ENCODE peak calls at places on chromosomes 6 and 20, in six cellular contexts. K, Y, Z, H, D and F are unnamed samples.

GRCh38 chr20:35344354-35344837 is 52.2 kb upstream of the FAM83C start:
- DNase-seq in Y (peak), H (no peak), K (peak), Z (peak), D (no peak), F (peak)

GRCh38 chr6:17584241-17584803 is 15.8 kb upstream of the FAM8A1 start:
- DNase-seq in D (no peak), Y (peak), Z (peak), K (no peak), H (peak), F (peak)

GRCh38 chr6:51029576-51029975 is 210.9 kb downstream of the TFAP2B start:
- DNase-seq in Z (no peak), K (no peak), Y (no peak), H (no peak), D (no peak), F (no peak)

GRCh38 chr6:37077459-37078296 is 72.2 kb downstream of the FGD2 start:
- DNase-seq in Y (peak), Z (peak), D (no peak), H (peak), K (peak), F (peak)

GRCh38 chr6:160041608-160042007 is 72.7 kb downstream of the IGF2R start:
- DNase-seq in D (no peak), Y (peak), K (peak), Z (peak), H (no peak), F (peak)

GRCh38 chr20:43243672-43244269 is 54.1 kb upstream of the PTPRT start:
- DNase-seq in H (peak), Y (peak), Z (no peak), K (no peak), D (no peak), F (no peak)

GRCh38 chr20:14820771-14821170 is 483.4 kb upstream of the FLRT3 start:
- DNase-seq in K (no peak), Z (no peak), D (no peak), Y (no peak), H (no peak), F (peak)

GRCh38 chr20:45798935-45799642 is 7.3 kb downstream of the DNTTIP1 start:
- DNase-seq in K (no peak), Y (peak), D (peak), H (peak), Z (peak), F (peak)

DNA sequence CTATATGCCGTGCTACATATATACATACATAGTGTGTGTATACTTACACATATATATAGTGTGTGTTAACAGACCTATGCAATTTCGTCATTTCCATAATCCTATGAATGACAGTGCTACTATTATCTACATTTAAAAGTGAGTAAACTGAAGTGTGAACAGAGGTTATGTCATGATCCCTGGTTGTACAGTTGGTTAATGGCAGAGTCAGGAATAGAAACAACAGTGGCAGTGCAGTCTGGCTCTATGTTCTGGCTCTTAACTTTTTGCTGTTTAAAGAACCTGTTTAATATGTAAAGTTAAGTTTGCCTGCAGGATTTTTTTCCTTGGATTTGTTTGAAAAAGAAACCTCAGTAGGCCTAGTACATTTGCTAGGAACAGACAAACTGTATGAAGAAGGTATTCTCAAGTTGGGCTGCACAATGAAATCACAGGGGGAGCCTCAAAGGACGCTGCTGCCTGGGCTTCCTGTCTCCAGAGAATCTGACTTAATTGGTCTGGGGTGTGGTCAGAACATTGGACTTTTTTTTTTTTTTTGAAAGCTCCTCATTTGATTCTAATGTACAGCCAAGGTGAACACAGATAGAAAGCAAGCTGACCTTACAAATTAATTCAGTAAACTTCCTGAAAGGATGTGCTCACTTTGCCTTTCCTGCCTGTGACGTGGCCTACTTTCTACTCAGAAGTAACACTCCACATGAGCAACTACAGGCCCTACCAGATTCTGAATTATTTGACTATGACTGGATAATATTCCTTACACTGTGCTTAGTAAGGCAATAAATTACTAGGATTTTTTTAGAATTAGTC is 29.4 kb downstream of the PLCB1 start:
- DNase-seq in Z (peak), K (no peak), D (no peak), Y (no peak), H (no peak), F (no peak)
- H3K4me3 ChIP-seq in Z (no peak), K (no peak), D (no peak), Y (no peak), H (no peak), F (no peak)

GRCh38 chr6:106163446-106163965 is 77.4 kb downstream of the PRDM1 start:
- DNase-seq in K (no peak), Y (peak), H (peak), Z (peak), D (peak), F (peak)
- H3K4me3 ChIP-seq in K (peak), Y (no peak), H (no peak), Z (no peak), D (peak), F (peak)

DNA sequence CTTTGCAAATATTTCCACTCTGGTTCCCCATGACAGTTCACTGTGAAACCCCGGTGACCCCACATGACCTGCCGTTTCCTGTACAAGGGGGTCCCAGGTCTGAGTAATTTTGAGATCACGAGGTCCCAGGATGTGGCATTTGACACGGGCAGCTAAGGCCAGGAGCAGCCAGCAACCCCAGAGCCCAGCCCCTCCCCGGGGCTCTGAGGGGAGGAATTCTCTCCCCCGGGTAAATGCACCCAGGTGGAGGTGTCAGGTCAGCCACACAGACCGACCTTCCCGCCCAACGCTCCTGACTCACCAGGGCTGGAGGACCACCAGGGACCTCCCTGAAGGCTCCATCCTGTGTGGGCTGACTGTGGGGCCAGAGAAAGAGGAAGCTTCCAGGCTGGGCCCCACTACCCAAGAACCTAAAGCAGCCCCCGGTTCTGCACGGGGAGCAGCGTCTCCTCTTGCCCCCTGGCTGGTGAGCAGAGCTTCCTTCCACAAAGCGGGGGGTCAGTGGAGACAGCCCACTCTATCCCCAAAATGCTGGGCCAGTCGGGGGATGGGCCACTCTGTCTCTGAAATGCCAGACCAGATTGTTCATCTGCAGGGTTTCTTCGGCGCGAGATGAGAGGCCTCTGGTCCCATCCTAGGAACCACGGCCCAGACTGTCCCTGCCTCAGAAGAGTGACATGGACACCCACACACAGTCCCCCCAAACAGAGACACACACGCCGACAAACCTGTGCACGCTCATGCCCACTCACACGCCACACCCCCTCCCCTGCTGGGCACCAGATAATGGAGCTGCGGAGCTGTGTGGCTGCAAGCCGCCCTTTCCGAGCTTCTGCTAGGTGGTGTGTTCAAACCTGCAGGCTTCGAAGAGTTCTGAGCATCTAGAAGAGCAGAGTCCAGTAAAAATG is 23.4 kb upstream of the SLCO4A1 start:
- DNase-seq in K (no peak), H (peak), Y (no peak), D (no peak), Z (no peak), F (no peak)
- H3K4me3 ChIP-seq in K (no peak), H (no peak), Y (no peak), D (no peak), Z (no peak), F (no peak)

GRCh38 chr6:85591207-85591606 is 2.5 kb downstream of the SNX14 start:
- DNase-seq in K (no peak), Z (no peak), H (no peak), D (no peak), Y (no peak), F (no peak)

GRCh38 chr6:85593438-85594196 is at the start of gene SNX14:
- DNase-seq in H (peak), K (peak), Y (peak), Z (peak), D (peak), F (peak)

GRCh38 chr6:85594197-85594930 is 706 bp upstream of the SNX14 start:
- DNase-seq in D (peak), Z (peak), Y (no peak), K (no peak), H (no peak), F (peak)

GRCh38 chr6:85592044-85592443 is 1.6 kb downstream of the SNX14 start:
- DNase-seq in D (no peak), Z (no peak), K (no peak), H (no peak), Y (no peak), F (no peak)
- H3K4me3 ChIP-seq in D (no peak), Z (no peak), K (peak), H (no peak), Y (no peak), F (peak)

GRCh38 chr6:135731116-135731515 is 120.4 kb upstream of the PDE7B start:
- DNase-seq in Y (no peak), Z (no peak), H (no peak), D (no peak), K (no peak), F (no peak)

GRCh38 chr6:135722679-135723078 is 128.8 kb upstream of the PDE7B start:
- DNase-seq in Y (peak), K (no peak), Z (peak), H (no peak), D (no peak), F (peak)

DNA sequence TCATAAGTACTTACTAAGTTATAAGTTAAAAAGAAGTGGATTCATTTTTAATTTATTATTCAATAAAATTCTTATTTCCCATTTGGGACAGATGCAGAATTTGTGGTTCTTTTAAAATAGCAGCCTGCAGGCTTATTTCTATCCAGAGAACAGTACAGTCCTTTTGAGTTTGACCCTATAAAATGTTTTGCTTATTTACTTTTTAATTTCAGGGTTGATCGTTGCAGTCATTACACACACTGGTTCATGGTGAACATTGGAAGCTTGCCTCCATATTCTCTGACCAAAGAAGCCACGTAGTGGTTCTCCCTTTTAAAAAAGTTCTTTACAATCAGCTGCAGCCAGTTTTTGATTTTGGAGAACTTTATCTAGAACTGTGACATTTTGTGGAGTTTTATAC is 122.9 kb upstream of the PDE7B start:
- DNase-seq in K (no peak), Z (no peak), H (no peak), Y (no peak), D (no peak), F (no peak)
- H3K4me3 ChIP-seq in K (no peak), Z (no peak), H (no peak), Y (no peak), D (no peak), F (no peak)

GRCh38 chr6:148760143-148760505 is 13.3 kb downstream of the UST start:
- DNase-seq in D (no peak), Z (no peak), Y (no peak), H (no peak), K (no peak), F (no peak)
- H3K4me3 ChIP-seq in D (peak), Z (no peak), Y (no peak), H (no peak), K (no peak), F (no peak)